ENCODE peak calls at places on chromosome 14, in four cellular contexts. C, S, J and A are unnamed samples.

GRCh38 chr14:94180655-94181271 is 6.6 kb downstream of the PPP4R4 start:
- DNase-seq in C (no peak), S (peak), J (peak), A (no peak)

GRCh38 chr14:50677527-50678063 is 9.5 kb upstream of the SAV1 start:
- DNase-seq in C (no peak), S (peak), J (no peak), A (no peak)

GRCh38 chr14:23146423-23146910 is 27.4 kb upstream of the CEBPE start:
- DNase-seq in C (no peak), S (no peak), J (no peak), A (no peak)

GRCh38 chr14:91111443-91111842 is 2.4 kb upstream of the DGLUCY start:
- DNase-seq in C (no peak), S (no peak), J (no peak), A (no peak)

GRCh38 chr14:51118993-51119392 is 24.1 kb upstream of the TRIM9 start:
- DNase-seq in C (no peak), S (no peak), J (no peak), A (no peak)

GRCh38 chr14:102363182-102363952 is 626 bp downstream of the TECPR2 start:
- DNase-seq in C (peak), S (peak), J (peak), A (peak)

GRCh38 chr14:81330619-81331122 is 69.5 kb downstream of the STON2 start:
- DNase-seq in C (no peak), S (no peak), J (no peak), A (no peak)

GRCh38 chr14:102375126-102375525 is 12.4 kb downstream of the TECPR2 start:
- DNase-seq in C (no peak), S (no peak), J (no peak), A (no peak)

GRCh38 chr14:24317141-24317927 is 6.0 kb downstream of the LTB4R start:
- DNase-seq in C (no peak), S (no peak), J (no peak), A (no peak)

GRCh38 chr14:32727827-32728226 is 210.9 kb upstream of the NPAS3 start:
- DNase-seq in C (no peak), S (no peak), J (no peak), A (no peak)

GRCh38 chr14:96252323-96253052 is 3.5 kb upstream of the BDKRB1 start:
- DNase-seq in C (no peak), S (no peak), J (no peak), A (no peak)

GRCh38 chr14:69090187-69090789 is 62.6 kb downstream of the DCAF5 start:
- DNase-seq in C (peak), S (no peak), J (peak), A (no peak)

GRCh38 chr14:103910262-103910935 is 17.9 kb upstream of the TDRD9 start:
- DNase-seq in C (peak), S (peak), J (peak), A (peak)

GRCh38 chr14:65704850-65705249 is 292.3 kb downstream of the FUT8 start:
- DNase-seq in C (no peak), S (no peak), J (no peak), A (no peak)

GRCh38 chr14:64476438-64476837 is 11.1 kb downstream of the AKAP5 start:
- DNase-seq in C (no peak), S (no peak), J (no peak), A (no peak)

GRCh38 chr14:53217283-53217994 is 64.3 kb upstream of the DDHD1 start:
- DNase-seq in C (peak), S (peak), J (peak), A (peak)

GRCh38 chr14:69096766-69097475 is 56.0 kb downstream of the DCAF5 start:
- DNase-seq in C (no peak), S (no peak), J (no peak), A (no peak)

GRCh38 chr14:85241022-85241880 is 288.7 kb upstream of the FLRT2 start:
- DNase-seq in C (no peak), S (no peak), J (no peak), A (no peak)

GRCh38 chr14:89242871-89243270 is 174.2 kb downstream of the FOXN3 start:
- DNase-seq in C (no peak), S (no peak), J (no peak), A (no peak)

GRCh38 chr14:91059576-91060471 is 617 bp downstream of the RPS6KA5 start:
- DNase-seq in C (peak), S (peak), J (peak), A (peak)

GRCh38 chr14:102902523-102903247 is 19.8 kb upstream of the AMN start:
- DNase-seq in C (no peak), S (no peak), J (no peak), A (no peak)

GRCh38 chr14:69675246-69675583 is 63.8 kb downstream of the SUSD6 start:
- DNase-seq in C (no peak), S (no peak), J (no peak), A (no peak)

GRCh38 chr14:88359500-88359899 is 26.0 kb upstream of the SPATA7 start:
- DNase-seq in C (no peak), S (no peak), J (no peak), A (no peak)

GRCh38 chr14:68800361-68800760 is 7.5 kb upstream of the ZFP36L1 start:
- DNase-seq in C (no peak), S (no peak), J (no peak), A (no peak)

GRCh38 chr14:46036099-46036498 is 615.5 kb downstream of the RPL10L start:
- DNase-seq in C (no peak), S (no peak), J (no peak), A (no peak)

GRCh38 chr14:105012171-105012985 is 8.5 kb downstream of the CDCA4 start:
- DNase-seq in C (no peak), S (peak), J (no peak), A (no peak)

GRCh38 chr14:21917699-21918436 is 244.2 kb upstream of the OR4E1 start:
- DNase-seq in C (peak), S (peak), J (peak), A (no peak)

GRCh38 chr14:51507556-51508511 is 143.9 kb upstream of the FRMD6 start:
- DNase-seq in C (no peak), S (no peak), J (no peak), A (peak)

GRCh38 chr14:103491691-103492090 is 30.9 kb downstream of the CKB start:
- DNase-seq in C (no peak), S (no peak), J (no peak), A (no peak)

GRCh38 chr14:90671382-90671781 is 144.8 kb downstream of the TTC7B start:
- DNase-seq in C (no peak), S (peak), J (peak), A (no peak)

GRCh38 chr14:75046275-75046674 is 5.0 kb downstream of the MLH3 start:
- DNase-seq in C (no peak), S (no peak), J (no peak), A (no peak)

GRCh38 chr14:64942531-64943111 is at the start of gene GPX2:
- DNase-seq in C (no peak), S (no peak), J (no peak), A (no peak)

GRCh38 chr14:97780804-97781203 is 983.6 kb downstream of the VRK1 start:
- DNase-seq in C (no peak), S (no peak), J (no peak), A (no peak)

GRCh38 chr14:103456167-103456835 is 66.3 kb downstream of the CKB start:
- DNase-seq in C (no peak), S (no peak), J (no peak), A (no peak)